ENCODE peak calls at places on chromosome 17, in six cellular contexts. X is GM12865; U is activated effector memory CD4-positive, alpha-beta T cell treated with anti-CD3 and anti-CD28 coated beads, Interleukin-2, amount 50 U/mL, for 16 hours; V is CD8-positive, alpha-beta memory T cell; A is germinal center; Q is stimulated activated effector memory CD8-positive, alpha-beta T cell treated with anti-CD3 and anti-CD28 coated beads, Interleukin-12 subunit alpha, Interleukin-12 subunit beta, amount 100 ng/mL, for 72 hours. O is an unnamed sample.

GRCh38 chr17:47621293-47622178 is 28.2 kb upstream of the KPNB1 start:
- DNase-seq in X (no peak), U (no peak), V (no peak), A (no peak), Q (no peak), O (peak)

GRCh38 chr17:77723071-77723908 is 235.2 kb upstream of the TNRC6C start:
- DNase-seq in X (no peak), U (peak), V (no peak), A (no peak), Q (no peak), O (no peak)

GRCh38 chr17:79160980-79161621 is 86.5 kb downstream of the ENGASE start:
- DNase-seq in X (peak), U (no peak), V (no peak), A (no peak), Q (no peak), O (no peak)

GRCh38 chr17:81428121-81428515 is 32.9 kb downstream of the BAHCC1 start:
- DNase-seq in X (no peak), U (no peak), V (no peak), A (no peak), Q (no peak), O (no peak)

GRCh38 chr17:82383411-82383810 is 11.8 kb downstream of the UTS2R start:
- DNase-seq in X (no peak), U (no peak), V (peak), A (no peak), Q (no peak), O (no peak)

GRCh38 chr17:7176107-7176851 is 2.9 kb downstream of the ASGR1 start:
- DNase-seq in X (no peak), U (no peak), V (no peak), A (no peak), Q (no peak), O (no peak)

GRCh38 chr17:32503251-32504165 is 16.7 kb downstream of the CDK5R1 start:
- DNase-seq in X (peak), U (no peak), V (peak), A (peak), Q (peak), O (no peak)

GRCh38 chr17:82838386-82839063 is 1.3 kb downstream of the ZNF750 start:
- DNase-seq in X (no peak), U (no peak), V (no peak), A (no peak), Q (no peak), O (no peak)

GRCh38 chr17:64214950-64215349 is 48.1 kb downstream of the TEX2 start:
- DNase-seq in X (no peak), U (no peak), V (no peak), A (no peak), Q (no peak), O (no peak)

GRCh38 chr17:71071837-71072236 is 902.5 kb downstream of the KCNJ2 start:
- DNase-seq in X (no peak), U (no peak), V (no peak), A (no peak), Q (no peak), O (no peak)

GRCh38 chr17:14143678-14144077 is 74.4 kb downstream of the COX10 start:
- DNase-seq in X (no peak), U (no peak), V (no peak), A (no peak), Q (no peak), O (no peak)

GRCh38 chr17:76816590-76817135 is 51.5 kb upstream of the MGAT5B start:
- DNase-seq in X (peak), U (peak), V (peak), A (peak), Q (peak), O (peak)

O was measured in NT2/D1.